ENCODE peak calls at places on chromosome 21, in four cellular contexts. J, H, P and M are unnamed samples.

GRCh38 chr21:17370750-17371325 is 142.0 kb upstream of the CXADR start:
- DNase-seq in J (no peak), H (no peak), P (no peak), M (no peak)

GRCh38 chr21:35072557-35072956 is 23.5 kb upstream of the RUNX1 start:
- DNase-seq in J (no peak), H (no peak), P (no peak), M (no peak)

GRCh38 chr21:38136201-38136600 is 120.6 kb upstream of the KCNJ15 start:
- DNase-seq in J (no peak), H (no peak), P (no peak), M (no peak)

GRCh38 chr21:41973861-41974751 is 20.3 kb upstream of the C2CD2 start:
- DNase-seq in J (peak), H (no peak), P (no peak), M (peak)

GRCh38 chr21:46114963-46115362 is 17.1 kb downstream of the COL6A2 start:
- DNase-seq in J (no peak), H (no peak), P (no peak), M (no peak)

GRCh38 chr21:43905726-43906455 is 40.9 kb downstream of the AGPAT3 start:
- DNase-seq in J (no peak), H (no peak), P (no peak), M (no peak)

GRCh38 chr21:9737871-9738520 is 783.4 kb upstream of the TPTE start:
- DNase-seq in J (no peak), H (no peak), P (no peak), M (no peak)

GRCh38 chr21:26732442-26733221 is 112.6 kb downstream of the ADAMTS1 start:
- DNase-seq in J (no peak), H (peak), P (peak), M (no peak)